ENCODE peak calls at places on chromosomes 3 and 15, in six cellular contexts. Z, F, O, P, U and B are unnamed samples.

GRCh38 chr3:42300013-42300412 is 34.0 kb upstream of the CCK start:
- DNase-seq in P (peak), Z (peak), U (peak), O (peak), F (no peak), B (peak)

GRCh38 chr15:52295421-52295991 is at the start of gene MYO5C:
- DNase-seq in F (no peak), O (no peak), U (peak), P (peak), Z (peak), B (peak)

GRCh38 chr3:18440053-18440768 is 15.1 kb upstream of the SATB1 start:
- DNase-seq in U (no peak), F (no peak), Z (peak), O (no peak), P (peak), B (peak)

GRCh38 chr3:62554264-62554799 is 181.0 kb upstream of the FEZF2 start:
- DNase-seq in Z (no peak), F (no peak), U (no peak), O (no peak), P (no peak), B (peak)

GRCh38 chr3:136149569-136150136 is 46.5 kb downstream of the MSL2 start:
- DNase-seq in O (peak), F (no peak), Z (peak), U (no peak), P (no peak), B (no peak)

GRCh38 chr3:134985841-134986520 is 190.9 kb downstream of the EPHB1 start:
- DNase-seq in Z (no peak), P (no peak), U (no peak), F (no peak), O (no peak), B (no peak)

GRCh38 chr3:37127340-37127739 is 47.0 kb downstream of the LRRFIP2 start:
- DNase-seq in U (no peak), O (no peak), P (no peak), F (no peak), Z (no peak), B (no peak)

GRCh38 chr3:22245122-22245521 is 494.1 kb upstream of the ZNF385D start:
- DNase-seq in O (peak), F (no peak), P (peak), Z (peak), U (no peak), B (no peak)

GRCh38 chr15:34239151-34239761 is 14.4 kb downstream of the EMC4 start:
- DNase-seq in O (peak), Z (peak), F (no peak), P (peak), U (peak), B (no peak)

GRCh38 chr3:184512621-184513020 is 49.0 kb upstream of the EPHB3 start:
- DNase-seq in U (no peak), F (no peak), P (no peak), O (no peak), Z (no peak), B (no peak)

GRCh38 chr15:65638107-65638506 is 16.4 kb downstream of the SLC24A1 start:
- DNase-seq in P (no peak), U (no peak), Z (no peak), F (no peak), O (no peak), B (no peak)

GRCh38 chr3:116863842-116864626 is 154.5 kb downstream of the TUSC7 start:
- DNase-seq in P (peak), U (no peak), F (peak), Z (peak), O (peak), B (peak)

GRCh38 chr15:68386587-68387287 is 45.2 kb downstream of the ITGA11 start:
- DNase-seq in P (no peak), O (no peak), Z (no peak), U (no peak), F (no peak), B (no peak)

GRCh38 chr3:190537131-190537530 is 23.2 kb downstream of the IL1RAP start:
- DNase-seq in O (no peak), Z (no peak), U (no peak), P (no peak), F (no peak), B (no peak)

GRCh38 chr15:39583586-39584265 is 2.8 kb downstream of the THBS1 start:
- DNase-seq in U (peak), P (peak), Z (peak), O (no peak), F (no peak), B (no peak)

GRCh38 chr15:66163553-66163952 is 90.0 kb downstream of the MEGF11 start:
- DNase-seq in U (no peak), Z (no peak), F (no peak), O (no peak), P (no peak), B (no peak)

GRCh38 chr15:82970078-82970686 is 15.8 kb upstream of the RAMAC start:
- DNase-seq in P (no peak), O (no peak), U (no peak), F (no peak), Z (no peak), B (no peak)